ENCODE peak calls at places on chromosomes 13 and 19, in six cellular contexts. N is fibroblast of the conjunctiva; J is T-helper 2 cell; D is activated CD4-positive, alpha-beta T cell treated with anti-CD3 and anti-CD28 coated beads, Interleukin-2, amount 10 ng/mL, durations not matched to agents 7 days and 5 days; P is NCI-H1092 treated with DMSO at 0.1 percent for 48 hours; I is transverse colon. H is an unnamed sample.

GRCh38 chr19:1252221-1252817 is 3.9 kb downstream of the MIDN start:
- DNase-seq in J (peak), D (peak), I (peak), P (no peak), N (peak), H (no peak)

GRCh38 chr13:51797664-51798488 is 6.1 kb downstream of the DHRS12 start:
- DNase-seq in N (no peak), J (peak), I (peak), P (peak), D (peak), H (peak)

GRCh38 chr19:18292810-18293641 is 11.6 kb upstream of the JUND start:
- DNase-seq in I (peak), D (peak), P (peak), J (no peak), N (peak), H (no peak)

GRCh38 chr19:10418281-10419199 is 1.8 kb upstream of the PDE4A start:
- DNase-seq in D (no peak), J (no peak), I (no peak), N (no peak), P (no peak), H (no peak)

GRCh38 chr13:38008636-38009035 is 139.1 kb upstream of the TRPC4 start:
- DNase-seq in P (no peak), I (peak), D (no peak), N (peak), J (no peak), H (no peak)

GRCh38 chr13:55244991-55245644 is 1895.6 kb upstream of the PRR20A start:
- DNase-seq in I (no peak), J (no peak), D (no peak), N (no peak), P (peak), H (no peak)

GRCh38 chr13:30111810-30112209 is 195.5 kb downstream of the KATNAL1 start:
- DNase-seq in I (no peak), D (peak), P (no peak), N (no peak), J (no peak), H (no peak)

GRCh38 chr19:10142701-10143375 is 23.1 kb upstream of the EIF3G start:
- DNase-seq in N (no peak), I (peak), J (peak), P (no peak), D (peak), H (no peak)